ENCODE peak calls at places on chromosomes 2 and 18, in ten cellular contexts. T is nephron progenitor cell; P is activated T-cell treated with anti-CD3 and anti-CD28 coated beads for 1 hour; Q is NCI-H774; V is cardiac muscle cell; A is naive thymus-derived CD8-positive, alpha-beta T cell; N is stimulated activated CD8-positive, alpha-beta memory T cell treated with anti-CD3 and anti-CD28 coated beads, Interleukin-12 subunit alpha, Interleukin-12 subunit beta, amount 100 ng/mL, for 4 hours; Z is NCI-H146; D is GM12878; U is neural progenitor cell. H is an unnamed sample.

GRCh38 chr2:97816411-97816810 is 103.0 kb downstream of the ZAP70 start:
- DNase-seq in U (no peak), Z (no peak), A (no peak), N (no peak), D (no peak), T (no peak), P (no peak), Q (no peak), V (no peak), H (no peak)

GRCh38 chr2:220915087-220915486 is 657.0 kb downstream of the EPHA4 start:
- DNase-seq in P (no peak), Z (no peak), Q (no peak), U (no peak), N (no peak), T (no peak), D (no peak), A (no peak), V (no peak), H (no peak)

GRCh38 chr18:28115149-28115550 is 61.8 kb downstream of the CDH2 start:
- DNase-seq in T (no peak), A (no peak), D (no peak), Z (no peak), V (no peak), U (no peak), P (no peak), Q (no peak), N (no peak), H (peak)

GRCh38 chr2:25290811-25291510 is 50.8 kb downstream of the DNMT3A start:
- DNase-seq in D (no peak), P (no peak), U (no peak), A (no peak), Q (no peak), Z (no peak), T (no peak), V (no peak), N (no peak), H (no peak)

GRCh38 chr2:109417701-109418335 is 195.9 kb downstream of the SEPTIN10 start:
- DNase-seq in N (no peak), Q (no peak), V (no peak), D (no peak), A (no peak), T (no peak), U (no peak), P (no peak), Z (no peak), H (no peak)

GRCh38 chr2:224466315-224466714 is 64.4 kb upstream of the FAM124B start:
- DNase-seq in U (no peak), D (no peak), T (no peak), V (no peak), N (no peak), Q (no peak), P (no peak), Z (no peak), A (no peak), H (no peak)

GRCh38 chr2:234165421-234165820 is 114.9 kb downstream of the SPP2 start:
- DNase-seq in A (no peak), N (no peak), Q (no peak), T (no peak), D (no peak), P (no peak), U (no peak), V (no peak), Z (no peak), H (peak)

GRCh38 chr18:31581498-31582197 is 10.0 kb upstream of the TTR start:
- DNase-seq in P (no peak), D (no peak), Q (no peak), V (no peak), U (no peak), A (no peak), N (no peak), Z (no peak), T (no peak), H (peak)

GRCh38 chr2:197909377-197909776 is 105.0 kb downstream of the PLCL1 start:
- DNase-seq in T (no peak), V (no peak), N (no peak), D (no peak), P (no peak), U (no peak), Q (no peak), Z (no peak), A (no peak), H (peak)

GRCh38 chr2:228763600-228763999 is 507.5 kb downstream of the PID1 start:
- DNase-seq in V (no peak), D (no peak), T (no peak), P (no peak), U (peak), Q (peak), N (no peak), Z (peak), A (no peak), H (no peak)

GRCh38 chr2:171754254-171754939 is 67.1 kb downstream of the DYNC1I2 start:
- DNase-seq in N (no peak), P (no peak), Q (no peak), V (no peak), T (no peak), Z (no peak), D (no peak), A (no peak), U (no peak), H (no peak)

GRCh38 chr18:59708988-59709387 is 11.8 kb upstream of the CCBE1 start:
- DNase-seq in V (no peak), T (no peak), U (no peak), A (no peak), Q (no peak), Z (no peak), P (no peak), N (no peak), D (no peak), H (no peak)

GRCh38 chr18:45060102-45060501 is 379.4 kb downstream of the SETBP1 start:
- DNase-seq in A (no peak), P (no peak), V (no peak), U (no peak), Z (no peak), T (no peak), N (no peak), Q (no peak), D (no peak), H (no peak)

GRCh38 chr18:22538463-22538862 is 120.7 kb upstream of the CTAGE1 start:
- DNase-seq in Z (no peak), Q (no peak), D (no peak), T (no peak), U (no peak), P (no peak), N (no peak), V (no peak), A (no peak), H (peak)

GRCh38 chr2:14330884-14331283 is 301.6 kb upstream of the LRATD1 start:
- DNase-seq in P (no peak), Q (no peak), N (no peak), Z (no peak), A (no peak), V (no peak), U (no peak), D (no peak), T (no peak), H (no peak)

H was measured in fibroblast of the aortic adventitia.